ENCODE peak calls at places on chromosomes 11 and 22, in four cellular contexts. S, H, T and V are unnamed samples.
A peak's percentile ranks its signal among the peaks of the same experiment; 100 is the strongest.

GRCh38 chr11:8459711-8460399 is 134.2 kb downstream of the STK33 start:
- DNase-seq in H (no peak), S (no peak), T (no peak), V (no peak)

GRCh38 chr11:13944016-13944415 is 18.5 kb upstream of the SPON1 start:
- DNase-seq in S (no peak), H (no peak), T (no peak), V (no peak)

GRCh38 chr11:31799036-31799793 is 11.9 kb downstream of the PAX6 start:
- DNase-seq in S (no peak), H (no peak), T (no peak), V (no peak)

GRCh38 chr11:95586155-95586554 is 203.4 kb downstream of the FAM76B start:
- DNase-seq in H (no peak), S (no peak), T (no peak), V (no peak)

GRCh38 chr11:70503878-70504240 is 105.5 kb downstream of the CTTN start:
- DNase-seq in H (no peak), S (no peak), T (no peak), V (no peak)

GRCh38 chr11:72352859-72353551 is 81.3 kb downstream of the CLPB start:
- DNase-seq in T (peak; percentile 47), S (peak; percentile 58), H (no peak), V (peak; percentile 24)

GRCh38 chr11:15194671-15195415 is 80.1 kb downstream of the INSC start:
- DNase-seq in T (no peak), H (no peak), S (no peak), V (no peak)

GRCh38 chr11:8285228-8285627 is 21.6 kb upstream of the LMO1 start:
- DNase-seq in T (no peak), H (no peak), S (no peak), V (no peak)

GRCh38 chr22:27108425-27109114 is 451.2 kb downstream of the MIAT start:
- DNase-seq in H (peak; percentile 63), T (no peak), S (no peak), V (peak; percentile 88)

GRCh38 chr11:65442952-65443351 is 20.4 kb downstream of the NEAT1 start:
- DNase-seq in H (peak; percentile 25), S (peak; percentile 27), T (no peak), V (no peak)

GRCh38 chr11:77065878-77066228 is 918 bp upstream of the CAPN5 start:
- DNase-seq in H (peak; percentile 44), T (no peak), S (no peak), V (peak; percentile 68)

GRCh38 chr11:82932564-82932963 is 31.0 kb downstream of the DDIAS start:
- DNase-seq in S (no peak), H (no peak), T (no peak), V (no peak)

GRCh38 chr11:59009661-59010060 is 70.4 kb downstream of the GLYATL1 start:
- DNase-seq in S (no peak), H (no peak), T (no peak), V (no peak)

GRCh38 chr11:126194121-126194543 is 17.3 kb downstream of the RPUSD4 start:
- DNase-seq in H (peak; percentile 48), S (peak; percentile 47), T (no peak), V (peak; percentile 58)

GRCh38 chr11:66951135-66951534 is 7.0 kb downstream of the PC start:
- DNase-seq in T (no peak), H (no peak), S (no peak), V (no peak)

GRCh38 chr22:43848366-43849171 is 13.7 kb downstream of the SULT4A1 start:
- DNase-seq in T (no peak), H (peak; percentile 47), S (no peak), V (peak; percentile 44)

GRCh38 chr11:116793476-116794096 is 1.9 kb upstream of the APOA5 start:
- DNase-seq in H (no peak), T (no peak), S (no peak), V (no peak)

GRCh38 chr22:39728236-39728860 is 157.8 kb downstream of the CACNA1I start:
- DNase-seq in S (no peak), T (no peak), H (no peak), V (no peak)

DNA sequence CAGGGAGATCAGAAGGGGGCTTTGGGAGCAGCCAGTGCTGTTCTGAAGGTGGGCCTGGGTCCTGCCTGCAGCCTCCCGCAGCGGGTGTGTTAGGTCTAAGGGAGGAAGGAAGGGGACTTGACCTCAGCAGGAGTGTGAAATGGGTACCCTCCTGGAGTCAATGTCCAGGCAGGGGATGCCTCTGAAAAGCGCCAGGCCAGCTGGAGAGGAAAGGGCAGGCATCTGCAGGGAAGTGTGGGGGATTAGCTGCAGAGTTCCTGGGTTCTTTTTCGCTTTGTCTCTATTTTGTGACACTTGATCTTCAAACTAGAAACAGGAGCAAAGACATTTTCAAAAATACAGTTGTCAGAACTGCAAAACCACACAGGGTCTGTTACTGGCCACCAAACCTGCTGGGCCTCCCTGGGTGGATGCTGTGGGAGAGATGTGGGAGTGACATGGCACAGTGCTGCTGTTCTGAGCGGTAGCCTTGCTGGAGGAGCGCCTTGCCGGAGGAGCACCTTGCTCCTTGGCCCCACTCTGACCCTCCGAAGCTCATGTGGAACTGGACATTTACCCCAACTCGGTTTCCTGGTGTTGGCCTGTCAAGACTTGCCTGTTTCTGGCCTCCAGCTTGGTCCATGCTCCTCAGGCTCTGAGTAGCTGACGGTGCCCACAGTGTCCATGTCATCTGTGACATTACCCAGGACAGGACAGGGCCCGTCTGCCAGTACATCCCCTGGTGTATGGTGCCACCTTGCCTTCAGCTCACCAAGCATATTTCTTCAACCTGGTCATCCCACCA is 25.9 kb downstream of the MED15 start:
- DNase-seq in S (no peak), H (no peak), T (no peak), V (no peak)
- H3K4me1 ChIP-seq in S (peaks cover 38% of the 10 kb centered on the region), H (peaks cover 23% of the 10 kb centered on the region), T (no peaks in the 10 kb centered on the region), V (peaks cover 47% of the 10 kb centered on the region)

GRCh38 chr11:92332986-92333385 is 108.4 kb downstream of the FAT3 start:
- DNase-seq in T (no peak), S (no peak), H (no peak), V (no peak)

GRCh38 chr11:92329137-92329536 is 104.5 kb downstream of the FAT3 start:
- DNase-seq in H (no peak), T (no peak), S (no peak), V (no peak)

GRCh38 chr11:92325416-92325815 is 100.8 kb downstream of the FAT3 start:
- DNase-seq in T (no peak), H (no peak), S (no peak), V (no peak)

GRCh38 chr11:92330114-92330513 is 105.5 kb downstream of the FAT3 start:
- DNase-seq in H (no peak), S (no peak), T (no peak), V (no peak)

GRCh38 chr11:92329644-92330043 is 105.0 kb downstream of the FAT3 start:
- DNase-seq in H (no peak), T (no peak), S (no peak), V (no peak)
- H3K4me3 ChIP-seq in H (no peak overlapping the region), T (no peak overlapping the region), S (no peak overlapping the region), V (no peak overlapping the region)

GRCh38 chr11:84398017-84398626 is 1112.0 kb upstream of the CCDC90B start:
- DNase-seq in T (no peak), H (no peak), S (no peak), V (peak; percentile 63)
- H3K4me1 ChIP-seq in T (no peaks in the 10 kb centered on the region), H (no peaks in the 10 kb centered on the region), S (no peaks in the 10 kb centered on the region), V (no peaks in the 10 kb centered on the region)

GRCh38 chr22:30290318-30290678 is 993 bp upstream of the CASTOR1 start:
- DNase-seq in S (peak; percentile 32), H (no peak), T (no peak), V (no peak)
- H3K4me3 ChIP-seq in S (peak overlapping the region; percentile 66), H (no peak overlapping the region), T (peak overlapping the region; percentile 74), V (no peak overlapping the region)

DNA sequence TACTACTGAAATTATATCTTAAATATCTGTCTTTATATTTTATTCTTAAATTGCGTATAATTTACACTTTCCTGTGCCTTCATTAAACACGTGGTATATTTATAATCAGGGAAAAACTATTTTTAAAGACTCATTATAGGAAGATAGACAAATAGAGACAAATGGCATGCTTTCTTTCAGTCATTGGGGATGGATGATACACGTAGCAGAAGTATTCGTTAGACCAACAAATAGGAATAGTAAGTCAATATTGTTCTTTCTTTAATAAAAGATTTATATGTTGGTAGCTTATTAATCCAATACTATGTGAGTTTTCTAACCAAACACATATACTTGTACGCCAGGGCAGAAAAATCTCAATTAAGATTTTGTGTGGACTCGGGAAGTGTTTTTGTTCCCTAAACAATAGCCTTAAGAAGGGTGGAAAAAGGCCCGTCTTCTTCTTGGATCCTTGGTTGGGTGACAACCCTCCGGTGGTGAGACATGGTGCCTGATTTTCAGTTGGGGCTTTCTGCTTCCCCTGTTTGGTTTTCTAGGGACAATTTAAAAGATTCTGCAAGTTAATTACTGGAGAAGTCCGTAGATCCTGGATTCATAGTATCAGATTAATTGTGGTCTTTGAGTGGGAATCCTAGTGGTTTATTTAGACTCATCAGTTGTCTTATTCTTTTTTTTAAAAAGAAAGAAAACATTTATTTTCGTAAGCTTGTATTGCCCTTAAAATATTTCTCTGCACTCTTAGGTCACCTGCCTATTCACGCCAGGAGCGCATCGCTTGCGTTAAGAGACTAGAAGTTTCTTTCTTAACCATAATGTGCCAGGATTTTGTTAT is 83.5 kb upstream of the WNT7B start:
- DNase-seq in S (no peak), H (peak; percentile 10), T (no peak), V (peak; percentile 15)
- H3K4me1 ChIP-seq in S (peaks cover 31% of the 10 kb centered on the region), H (peaks cover 92% of the 10 kb centered on the region), T (peaks cover 18% of the 10 kb centered on the region), V (peaks cover 57% of the 10 kb centered on the region)

GRCh38 chr11:27934830-27935145 is 173.2 kb downstream of the KIF18A start:
- DNase-seq in H (no peak), S (no peak), T (no peak), V (no peak)

GRCh38 chr11:27938011-27938410 is 169.9 kb downstream of the KIF18A start:
- DNase-seq in T (no peak), S (no peak), H (no peak), V (no peak)

GRCh38 chr11:27930946-27931345 is 177.0 kb downstream of the KIF18A start:
- DNase-seq in S (no peak), H (no peak), T (no peak), V (no peak)

GRCh38 chr11:27933992-27934829 is 173.7 kb downstream of the KIF18A start:
- DNase-seq in T (no peak), H (no peak), S (no peak), V (no peak)
- H3K4me3 ChIP-seq in T (no peak overlapping the region), H (no peak overlapping the region), S (no peak overlapping the region), V (no peak overlapping the region)